ENCODE peak calls at places on chromosomes 11 and 22, in five cellular contexts. H is IMR-90, Q is GM12878, P is K562, B is HepG2. V is an unnamed sample.

GRCh38 chr11:117815262-117815803 is 9.2 kb downstream of the FXYD2 start:
- DNase-seq in H (no peak), Q (peak; percentile 94), P (no peak), B (no peak), V (no peak)

GRCh38 chr22:35589071-35589735 is 27.9 kb downstream of the MB start:
- DNase-seq in H (peak; percentile 77), Q (no peak), P (peak; percentile 7), B (no peak), V (peak; percentile 97)

GRCh38 chr11:70448983-70449567 is 50.7 kb downstream of the CTTN start:
- DNase-seq in H (no peak), Q (no peak), P (peak; percentile 32), B (no peak), V (peak; percentile 33)

GRCh38 chr11:120519474-120519873 is 7.9 kb downstream of the GRIK4 start:
- DNase-seq in H (no peak), Q (no peak), P (no peak), B (no peak), V (no peak)

GRCh38 chr11:65502274-65502851 is 3.5 kb downstream of the MALAT1 start:
- DNase-seq in H (peak; percentile 61), Q (no peak), P (peak; percentile 60), B (no peak), V (no peak)

GRCh38 chr11:126340960-126341709 is 14.4 kb upstream of the ST3GAL4 start:
- DNase-seq in H (no peak), Q (peak; percentile 19), P (no peak), B (no peak), V (no peak)

GRCh38 chr11:45669956-45670355 is 4.5 kb upstream of the CHST1 start:
- DNase-seq in H (no peak), Q (no peak), P (no peak), B (no peak), V (no peak)

GRCh38 chr22:42799061-42799460 is 58.0 kb downstream of the ARFGAP3 start:
- DNase-seq in H (no peak), Q (no peak), P (no peak), B (no peak), V (no peak)

GRCh38 chr11:110128161-110128560 is 35.0 kb downstream of the ZC3H12C start:
- DNase-seq in H (peak; percentile 42), Q (no peak), P (no peak), B (no peak), V (no peak)

GRCh38 chr22:41699264-41700104 is at the start of gene MEI1:
- DNase-seq in H (peak; percentile 56), Q (peak; percentile 57), P (no peak), B (no peak), V (peak; percentile 25)

GRCh38 chr11:109037856-109038780 is 373.2 kb downstream of the DDX10 start:
- DNase-seq in H (peak; percentile 61), Q (no peak), P (no peak), B (no peak), V (no peak)

GRCh38 chr11:129277216-129277838 is 85.2 kb upstream of the ARHGAP32 start:
- DNase-seq in H (peak; percentile 20), Q (no peak), P (no peak), B (peak; percentile 46), V (no peak)

GRCh38 chr11:88604255-88604654 is 266.7 kb upstream of the CTSC start:
- DNase-seq in H (peak; percentile 69), Q (no peak), P (no peak), B (no peak), V (no peak)

GRCh38 chr11:64764753-64765152 is 5.0 kb upstream of the PYGM start:
- DNase-seq in H (no peak), Q (no peak), P (no peak), B (no peak), V (no peak)

GRCh38 chr11:113721462-113722066 is 15.5 kb upstream of the TMPRSS5 start:
- DNase-seq in H (peak; percentile 7), Q (no peak), P (no peak), B (no peak), V (no peak)

GRCh38 chr22:28951969-28952521 is 68.7 kb downstream of the ZNRF3 start:
- DNase-seq in H (peak; percentile 39), Q (no peak), P (no peak), B (peak; percentile 65), V (no peak)

GRCh38 chr22:23496445-23496833 is 83.7 kb downstream of the IGLL1 start:
- DNase-seq in H (no peak), Q (no peak), P (no peak), B (no peak), V (no peak)

GRCh38 chr22:36546092-36546804 is 17.3 kb upstream of the EIF3D start:
- DNase-seq in H (peak; percentile 62), Q (no peak), P (peak; percentile 75), B (peak; percentile 48), V (peak; percentile 78)

GRCh38 chr11:94153320-94153719 is 24.7 kb downstream of the PANX1 start:
- DNase-seq in H (no peak), Q (no peak), P (no peak), B (peak; percentile 86), V (no peak)

GRCh38 chr22:27717094-27717493 is 84.5 kb downstream of the MN1 start:
- DNase-seq in H (no peak), Q (no peak), P (peak; percentile 20), B (no peak), V (no peak)

GRCh38 chr11:25357133-25357532 is 860.3 kb downstream of the LUZP2 start:
- DNase-seq in H (no peak), Q (no peak), P (no peak), B (no peak), V (no peak)

GRCh38 chr11:112652786-112653390 is 308.3 kb upstream of the NCAM1 start:
- DNase-seq in H (peak; percentile 10), Q (no peak), P (no peak), B (no peak), V (no peak)

GRCh38 chr11:47259178-47259977 is 1.6 kb downstream of the NR1H3 start:
- DNase-seq in H (peak; percentile 30), Q (no peak), P (peak; percentile 68), B (peak; percentile 46), V (peak; percentile 75)

GRCh38 chr22:44387486-44387885 is 74.7 kb upstream of the SHISAL1 start:
- DNase-seq in H (no peak), Q (no peak), P (no peak), B (no peak), V (no peak)

GRCh38 chr11:29310016-29310415 is 706.8 kb downstream of the KCNA4 start:
- DNase-seq in H (peak; percentile 95), Q (no peak), P (no peak), B (no peak), V (no peak)

GRCh38 chr11:65479184-65480145 is 19.4 kb upstream of the MALAT1 start:
- DNase-seq in H (peak; percentile 95), Q (no peak), P (peak; percentile 74), B (no peak), V (peak; percentile 86)

GRCh38 chr11:46105134-46105628 is 16.1 kb downstream of the PHF21A start:
- DNase-seq in H (no peak), Q (no peak), P (peak; percentile 35), B (no peak), V (no peak)

GRCh38 chr11:75955443-75955842 is 140.4 kb downstream of the UVRAG start:
- DNase-seq in H (no peak), Q (no peak), P (peak; percentile 17), B (no peak), V (no peak)

GRCh38 chr11:47987781-47988180 is 7.4 kb downstream of the PTPRJ start:
- DNase-seq in H (no peak), Q (no peak), P (no peak), B (no peak), V (no peak)

DNA sequence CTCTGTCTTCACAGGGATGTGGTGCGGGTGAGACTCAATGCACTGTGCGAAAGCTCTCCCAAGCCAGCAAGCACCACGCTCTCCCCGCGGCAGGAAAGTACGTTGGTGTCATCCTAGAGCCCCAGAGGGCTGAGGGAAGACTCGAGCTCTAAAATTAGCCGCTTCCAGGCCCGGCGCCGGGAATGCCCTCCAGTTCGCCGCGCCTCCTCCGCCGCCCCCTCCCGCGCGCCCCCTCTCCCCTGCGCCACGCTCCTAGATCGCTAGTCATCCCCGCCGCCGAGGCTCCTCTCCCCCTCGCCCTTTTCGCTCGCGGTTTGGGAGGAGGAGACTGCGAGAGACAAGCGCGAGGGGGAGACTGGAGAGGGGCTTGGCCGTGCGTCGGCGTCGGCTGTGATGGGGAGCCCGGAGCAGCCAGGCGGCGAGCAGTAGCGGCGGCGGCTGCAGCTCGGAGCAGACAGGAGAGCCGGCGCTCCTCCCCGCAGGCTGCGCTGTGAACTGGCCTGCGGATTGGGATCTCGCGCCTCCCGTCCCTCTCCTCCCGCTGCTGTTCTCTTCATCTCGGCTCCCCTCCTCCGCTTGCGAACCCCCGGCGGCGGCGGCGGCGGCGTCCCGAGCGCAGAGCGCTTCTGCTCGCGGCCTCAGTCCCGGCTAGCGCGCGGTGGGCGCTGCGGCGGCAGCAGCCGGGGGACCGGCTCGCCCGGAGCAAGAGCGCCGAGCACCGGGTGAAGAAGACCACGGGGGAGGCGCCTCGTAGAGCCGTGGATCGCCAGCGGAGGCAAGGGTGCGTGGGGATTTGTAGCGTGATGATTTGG is at the start of gene FAT3:
- DNase-seq in H (peak; percentile 41), Q (no peak), P (no peak), B (no peak), V (peak; percentile 37)
- H3K4me3 ChIP-seq in H (peak within 1 kb of the TSS; percentile 47), Q (no peak within 1 kb of the TSS), P (no peak within 1 kb of the TSS), B (no peak within 1 kb of the TSS), V (peak within 1 kb of the TSS; percentile 59)

DNA sequence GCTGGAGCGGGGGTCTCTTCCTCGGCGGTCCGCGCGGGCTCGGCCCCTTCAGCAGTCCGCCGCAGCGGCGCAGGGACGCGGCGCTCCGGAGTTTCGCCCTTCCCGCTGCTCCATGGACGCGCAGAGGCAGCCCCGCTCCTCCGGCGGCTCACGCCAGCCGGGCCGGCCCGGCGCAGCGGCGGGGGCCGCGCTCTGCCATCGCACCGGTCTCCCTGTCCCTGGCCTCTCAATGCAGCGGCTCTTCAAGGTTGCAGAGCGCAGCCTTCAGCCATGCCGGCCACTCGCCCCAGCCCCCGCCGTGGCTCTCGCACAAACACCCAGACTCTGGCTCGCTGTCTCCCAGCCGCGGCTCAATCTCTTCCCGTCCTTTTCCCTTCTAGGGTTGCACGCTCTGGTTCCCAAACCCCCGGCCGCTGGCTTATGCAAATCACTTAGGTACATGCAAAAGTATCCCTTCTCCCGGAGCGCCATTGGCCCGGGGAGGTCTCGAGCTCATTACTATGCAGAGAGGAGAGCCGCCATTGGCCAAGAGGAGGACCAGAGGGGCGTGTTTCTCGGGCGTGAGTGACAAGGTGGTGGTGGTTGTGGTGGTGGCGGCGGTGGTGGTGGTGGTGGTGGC is at the start of gene LGR4:
- DNase-seq in H (peak; percentile 90), Q (no peak), P (peak; percentile 96), B (peak; percentile 97), V (peak; percentile 84)
- TF ChIP-seq BHLHE40 in H (no peak), Q (no peak), P (no peak), B (no peak), V (no peak)

GRCh38 chr11:17600316-17601205 is 53.5 kb downstream of the OTOG start:
- DNase-seq in H (no peak), Q (no peak), P (no peak), B (no peak), V (no peak)

GRCh38 chr11:17599460-17599925 is 52.4 kb downstream of the OTOG start:
- DNase-seq in H (no peak), Q (no peak), P (no peak), B (no peak), V (no peak)

GRCh38 chr11:17603056-17603825 is 56.2 kb downstream of the OTOG start:
- DNase-seq in H (no peak), Q (no peak), P (no peak), B (no peak), V (no peak)

GRCh38 chr11:17602105-17603001 is 55.3 kb downstream of the OTOG start:
- DNase-seq in H (no peak), Q (no peak), P (no peak), B (no peak), V (no peak)

GRCh38 chr11:17601206-17602075 is 54.4 kb downstream of the OTOG start:
- DNase-seq in H (no peak), Q (no peak), P (peak; percentile 31), B (no peak), V (no peak)
- TF ChIP-seq CTCF in H (no peak), Q (no peak), P (no peak), B (no peak), V (no peak)

GRCh38 chr11:63672156-63672463 is 934 bp upstream of the ATL3 start:
- DNase-seq in H (no peak), Q (no peak), P (no peak), B (no peak), V (no peak)
- H3K4me3 ChIP-seq in H (no peak overlapping the region), Q (no peak overlapping the region), P (no peak overlapping the region), B (no peak overlapping the region), V (no peak overlapping the region)